ENCODE peak calls at places on chromosomes 1 and 21, in eight cellular contexts. T, C, V, P, K, D, F and X are unnamed samples.

GRCh38 chr1:231040800-231041704 is 998 bp upstream of the FAM89A start:
- DNase-seq in V (no peak), P (no peak), F (no peak), D (peak; percentile 87), T (no peak), C (no peak), K (no peak), X (no peak)

GRCh38 chr21:38691626-38692025 is 114.1 kb upstream of the ETS2 start:
- DNase-seq in T (no peak), C (no peak), P (no peak), K (no peak), V (no peak), F (no peak), D (no peak), X (no peak)

GRCh38 chr1:209607102-209607794 is 23.7 kb downstream of the CAMK1G start:
- DNase-seq in C (no peak), F (no peak), T (no peak), V (no peak), D (no peak), P (no peak), K (no peak), X (no peak)

GRCh38 chr1:22643928-22644327 is 495 bp downstream of the C1QC start:
- DNase-seq in D (no peak), C (no peak), P (no peak), T (no peak), V (no peak), F (no peak), K (no peak), X (no peak)

GRCh38 chr1:240663160-240663879 is 51.4 kb upstream of the GREM2 start:
- DNase-seq in D (no peak), C (no peak), P (no peak), K (no peak), T (no peak), F (no peak), V (no peak), X (no peak)

GRCh38 chr1:117036018-117036421 is 24.1 kb upstream of the TTF2 start:
- DNase-seq in T (no peak), K (no peak), C (no peak), P (no peak), F (no peak), D (no peak), V (no peak), X (no peak)

GRCh38 chr1:155499953-155500621 is 62.5 kb downstream of the ASH1L start:
- DNase-seq in F (no peak), P (no peak), K (no peak), C (no peak), T (no peak), V (no peak), D (no peak), X (no peak)

GRCh38 chr1:2972879-2973575 is 48.2 kb upstream of the ACTRT2 start:
- DNase-seq in K (no peak), C (no peak), D (peak; percentile 54), P (no peak), F (peak; percentile 6), V (no peak), T (peak; percentile 62), X (no peak)

GRCh38 chr1:5914676-5915285 is 77.4 kb downstream of the NPHP4 start:
- DNase-seq in T (peak; percentile 49), D (no peak), P (no peak), K (no peak), V (no peak), F (peak; percentile 8), C (no peak), X (no peak)

GRCh38 chr1:12123172-12123571 is 43.6 kb upstream of the TNFRSF1B start:
- DNase-seq in K (no peak), C (no peak), P (no peak), F (no peak), D (no peak), V (no peak), T (no peak), X (no peak)

GRCh38 chr1:225450491-225451191 is 22.8 kb upstream of the LBR start:
- DNase-seq in C (no peak), F (no peak), K (no peak), V (no peak), D (no peak), P (no peak), T (no peak), X (no peak)

DNA sequence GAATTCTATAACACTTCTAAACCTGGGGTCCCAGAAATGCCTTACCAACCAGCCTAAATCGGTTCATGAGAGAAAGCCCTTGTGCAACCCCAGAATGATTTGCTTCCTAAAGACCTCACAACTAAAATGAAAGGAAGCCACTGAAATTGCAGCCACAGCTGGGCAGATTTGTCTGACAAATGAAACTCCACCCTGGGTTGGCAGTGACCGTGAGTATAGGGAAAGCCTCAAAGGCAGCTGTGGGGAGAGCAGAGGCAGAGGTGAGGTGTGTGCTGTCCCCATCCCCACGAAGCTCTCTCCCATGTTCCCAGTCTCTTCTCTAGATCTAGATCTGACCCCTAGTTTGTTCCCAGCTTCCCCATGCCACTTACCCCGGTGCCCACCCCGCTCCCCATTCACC is 23.1 kb downstream of the RHBDL2 start:
- DNase-seq in F (no peak), T (no peak), C (no peak), V (no peak), D (no peak), P (no peak), K (no peak), X (no peak)
- H3K4me1 ChIP-seq in F (no peaks in the 10 kb centered on the region), T (no peaks in the 10 kb centered on the region), C (no peaks in the 10 kb centered on the region), V (no peaks in the 10 kb centered on the region), D (no peaks in the 10 kb centered on the region), P (no peaks in the 10 kb centered on the region), K (no peaks in the 10 kb centered on the region), X (no peaks in the 10 kb centered on the region)

DNA sequence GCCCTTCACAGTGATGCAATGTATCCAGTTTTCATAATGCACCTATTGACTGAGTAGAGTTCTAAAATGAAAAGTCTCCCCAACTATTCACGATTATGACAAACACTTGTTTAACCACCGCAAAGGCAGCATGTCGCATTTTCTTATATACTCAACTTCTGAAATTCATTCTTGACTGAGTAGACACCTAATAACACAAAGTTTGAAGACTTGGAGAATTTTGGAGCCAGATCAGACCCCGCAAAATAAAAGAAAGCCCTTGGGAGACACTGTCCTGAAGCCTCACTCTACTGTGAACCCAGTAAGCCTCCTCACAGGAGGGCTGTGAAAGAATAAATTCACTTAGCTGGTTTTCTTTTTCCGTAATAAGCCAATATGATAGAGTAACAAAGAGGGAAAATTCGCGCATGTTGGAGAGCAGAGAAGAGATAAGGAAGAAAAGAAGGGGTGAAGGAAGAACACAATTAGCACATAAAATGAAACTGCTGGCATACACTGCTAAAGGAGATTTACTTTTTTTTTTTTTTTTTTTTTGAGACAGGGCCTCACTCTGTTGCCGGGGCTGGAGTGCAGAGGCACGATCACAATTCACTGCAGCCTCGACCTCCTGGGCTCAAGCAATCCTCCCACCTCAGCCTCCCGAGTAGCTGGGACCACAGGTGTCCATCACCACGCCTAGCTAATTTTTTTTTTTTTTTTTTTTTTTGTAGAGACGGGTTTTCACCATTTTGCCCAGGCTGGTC is 492 bp upstream of the COLGALT2 start:
- DNase-seq in K (no peak), F (no peak), C (no peak), D (no peak), T (no peak), P (no peak), V (no peak), X (no peak)
- H3K27me3 ChIP-seq in K (peaks cover 40% of the 10 kb centered on the region), F (no peaks in the 10 kb centered on the region), C (peaks cover 16% of the 10 kb centered on the region), D (no peaks in the 10 kb centered on the region), T (peaks cover 38% of the 10 kb centered on the region), P (no peaks in the 10 kb centered on the region), V (peaks cover 10% of the 10 kb centered on the region), X (peaks cover 49% of the 10 kb centered on the region)

GRCh38 chr1:43366601-43367025 is 1.2 kb downstream of the ELOVL1 start:
- DNase-seq in K (no peak), F (no peak), D (no peak), C (no peak), P (peak; percentile 38), V (no peak), T (no peak), X (no peak)

GRCh38 chr1:43365678-43366077 is 2.1 kb downstream of the ELOVL1 start:
- DNase-seq in K (no peak), C (no peak), P (no peak), F (no peak), T (no peak), V (no peak), D (no peak), X (no peak)

GRCh38 chr1:43366179-43366578 is 1.6 kb downstream of the ELOVL1 start:
- DNase-seq in D (peak; percentile 82), T (no peak), K (peak; percentile 18), C (no peak), V (no peak), F (no peak), P (peak; percentile 74), X (peak; percentile 89)

GRCh38 chr1:43363283-43363934 is 4.4 kb downstream of the ELOVL1 start:
- DNase-seq in T (no peak), P (no peak), K (no peak), F (no peak), D (no peak), C (no peak), V (no peak), X (no peak)

DNA sequence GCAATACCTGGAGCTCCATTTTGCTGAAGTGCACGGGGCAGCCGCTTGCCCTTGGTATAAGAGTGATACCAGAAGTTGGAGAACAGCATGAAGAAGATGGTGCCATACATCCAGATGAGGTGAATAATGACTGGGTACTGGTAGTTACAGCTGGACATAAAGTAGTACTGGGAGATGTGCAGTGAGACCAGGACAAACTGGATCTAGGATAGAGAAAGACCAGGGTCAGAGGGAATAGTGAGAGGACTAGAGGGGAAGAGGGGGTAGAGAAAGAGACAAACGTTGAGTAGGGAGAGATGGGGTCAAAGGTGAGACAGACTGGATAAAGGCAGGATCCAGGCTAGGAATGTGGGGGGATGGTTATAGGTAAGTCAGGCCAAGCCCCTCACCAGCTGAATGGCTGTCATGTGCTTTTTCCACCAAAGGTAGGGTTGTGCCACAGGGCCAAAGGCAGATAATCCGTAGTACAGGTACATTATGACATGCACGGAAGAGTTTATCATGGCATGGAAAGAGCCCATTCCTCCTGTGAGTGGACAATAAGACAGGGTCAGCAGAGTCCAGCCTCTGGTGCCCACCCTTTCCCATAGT is 3.8 kb downstream of the ELOVL1 start:
- DNase-seq in F (no peak), V (no peak), T (no peak), K (no peak), D (no peak), C (no peak), P (no peak), X (no peak)
- H3K4me1 ChIP-seq in F (peaks cover 17% of the 10 kb centered on the region), V (peaks cover 36% of the 10 kb centered on the region), T (peaks cover 41% of the 10 kb centered on the region), K (peaks cover 39% of the 10 kb centered on the region), D (peaks cover 36% of the 10 kb centered on the region), C (peaks cover 20% of the 10 kb centered on the region), P (peaks cover 4% of the 10 kb centered on the region), X (peaks cover 31% of the 10 kb centered on the region)

GRCh38 chr1:110606784-110607662 is 865 bp upstream of the KCNA2 start:
- DNase-seq in V (peak; percentile 46), K (peak; percentile 15), T (peak; percentile 67), C (no peak), F (peak; percentile 22), P (no peak), D (no peak), X (peak; percentile 34)

GRCh38 chr1:110607663-110608230 is 1.6 kb upstream of the KCNA2 start:
- DNase-seq in C (no peak), F (no peak), V (no peak), K (no peak), T (peak; percentile 61), P (no peak), D (no peak), X (peak; percentile 29)

GRCh38 chr1:110604586-110605148 is 1.5 kb downstream of the KCNA2 start:
- DNase-seq in K (no peak), D (no peak), T (peak; percentile 56), P (no peak), C (no peak), V (no peak), F (no peak), X (peak; percentile 25)

GRCh38 chr1:110605446-110605845 is 712 bp downstream of the KCNA2 start:
- DNase-seq in P (no peak), F (no peak), D (no peak), V (no peak), T (peak; percentile 70), K (no peak), C (no peak), X (no peak)

GRCh38 chr1:110605901-110606783 is at the start of gene KCNA2:
- DNase-seq in V (no peak), P (no peak), T (peak; percentile 69), D (peak; percentile 75), F (peak; percentile 43), C (no peak), K (peak; percentile 53), X (no peak)
- H3K27me3 ChIP-seq in V (peaks cover 31% of the 10 kb centered on the region), P (peaks cover 8% of the 10 kb centered on the region), T (peaks cover 77% of the 10 kb centered on the region), D (peaks cover 5% of the 10 kb centered on the region), F (no peaks in the 10 kb centered on the region), C (peaks cover 37% of the 10 kb centered on the region), K (peaks cover 98% of the 10 kb centered on the region), X (peaks cover 58% of the 10 kb centered on the region)